ENCODE peak calls at places on chromosomes 4 and X, in nine cellular contexts. One of them, this sample, is unnamed.

GRCh38 chrX:31423575-31424284 is 351.9 kb upstream of the FTHL17 start:
- DNase-seq in frontal cortex: peak
- DNase-seq in pons: peak
- DNase-seq in WTC11: peak
- DNase-seq in left ventricle myocardium superior: peak
- DNase-seq in naive thymus-derived CD4-positive, alpha-beta T cell: no peak
- DNase-seq in mesendoderm: peak
- DNase-seq in A549: peak
- DNase-seq in NCI-H774: no peak
- DNase-seq in this sample: peak

GRCh38 chr4:10687526-10687925 is 3.0 kb upstream of the CLNK start:
- DNase-seq in frontal cortex: no peak
- DNase-seq in pons: no peak
- DNase-seq in WTC11: no peak
- DNase-seq in left ventricle myocardium superior: no peak
- DNase-seq in naive thymus-derived CD4-positive, alpha-beta T cell: no peak
- DNase-seq in mesendoderm: peak
- DNase-seq in A549: no peak
- DNase-seq in NCI-H774: no peak
- DNase-seq in this sample: no peak

GRCh38 chrX:23952984-23953907 is 45.4 kb downstream of the CXorf58 start:
- DNase-seq in frontal cortex: peak
- DNase-seq in pons: peak
- DNase-seq in WTC11: peak
- DNase-seq in left ventricle myocardium superior: no peak
- DNase-seq in naive thymus-derived CD4-positive, alpha-beta T cell: peak
- DNase-seq in mesendoderm: peak
- DNase-seq in A549: no peak
- DNase-seq in NCI-H774: no peak
- DNase-seq in this sample: peak

GRCh38 chrX:132101206-132101605 is 26.6 kb downstream of the FRMD7 start:
- DNase-seq in frontal cortex: no peak
- DNase-seq in pons: no peak
- DNase-seq in WTC11: no peak
- DNase-seq in left ventricle myocardium superior: no peak
- DNase-seq in naive thymus-derived CD4-positive, alpha-beta T cell: no peak
- DNase-seq in mesendoderm: no peak
- DNase-seq in A549: no peak
- DNase-seq in NCI-H774: no peak
- DNase-seq in this sample: no peak

GRCh38 chrX:18929775-18930174 is 54.1 kb downstream of the PHKA2 start:
- DNase-seq in frontal cortex: no peak
- DNase-seq in pons: no peak
- DNase-seq in WTC11: no peak
- DNase-seq in left ventricle myocardium superior: no peak
- DNase-seq in naive thymus-derived CD4-positive, alpha-beta T cell: no peak
- DNase-seq in mesendoderm: no peak
- DNase-seq in A549: no peak
- DNase-seq in NCI-H774: no peak
- DNase-seq in this sample: no peak

GRCh38 chr4:185256444-185256843 is 47.0 kb downstream of the SNX25 start:
- DNase-seq in frontal cortex: no peak
- DNase-seq in pons: no peak
- DNase-seq in WTC11: no peak
- DNase-seq in left ventricle myocardium superior: no peak
- DNase-seq in naive thymus-derived CD4-positive, alpha-beta T cell: no peak
- DNase-seq in mesendoderm: peak
- DNase-seq in A549: no peak
- DNase-seq in NCI-H774: no peak
- DNase-seq in this sample: no peak

GRCh38 chr4:48065587-48066052 is 49.0 kb downstream of the NIPAL1 start:
- DNase-seq in frontal cortex: no peak
- DNase-seq in pons: no peak
- DNase-seq in WTC11: no peak
- DNase-seq in left ventricle myocardium superior: no peak
- DNase-seq in naive thymus-derived CD4-positive, alpha-beta T cell: no peak
- DNase-seq in mesendoderm: no peak
- DNase-seq in A549: no peak
- DNase-seq in NCI-H774: no peak
- DNase-seq in this sample: no peak

GRCh38 chr4:4524364-4524763 is 17.5 kb downstream of the STX18 start:
- DNase-seq in frontal cortex: no peak
- DNase-seq in pons: no peak
- DNase-seq in WTC11: peak
- DNase-seq in left ventricle myocardium superior: no peak
- DNase-seq in naive thymus-derived CD4-positive, alpha-beta T cell: peak
- DNase-seq in mesendoderm: peak
- DNase-seq in A549: no peak
- DNase-seq in NCI-H774: no peak
- DNase-seq in this sample: no peak

GRCh38 chr4:113548303-113548702 is 213.2 kb downstream of the CAMK2D start:
- DNase-seq in frontal cortex: no peak
- DNase-seq in pons: no peak
- DNase-seq in WTC11: no peak
- DNase-seq in left ventricle myocardium superior: no peak
- DNase-seq in naive thymus-derived CD4-positive, alpha-beta T cell: no peak
- DNase-seq in mesendoderm: no peak
- DNase-seq in A549: no peak
- DNase-seq in NCI-H774: no peak
- DNase-seq in this sample: no peak

GRCh38 chr4:37073226-37073840 is 171.2 kb upstream of the NWD2 start:
- DNase-seq in frontal cortex: no peak
- DNase-seq in pons: no peak
- DNase-seq in WTC11: no peak
- DNase-seq in left ventricle myocardium superior: no peak
- DNase-seq in naive thymus-derived CD4-positive, alpha-beta T cell: no peak
- DNase-seq in mesendoderm: no peak
- DNase-seq in A549: no peak
- DNase-seq in NCI-H774: no peak
- DNase-seq in this sample: no peak

GRCh38 chr4:147829401-147830101 is 97.7 kb downstream of the ARHGAP10 start:
- DNase-seq in frontal cortex: no peak
- DNase-seq in pons: no peak
- DNase-seq in WTC11: no peak
- DNase-seq in left ventricle myocardium superior: peak
- DNase-seq in naive thymus-derived CD4-positive, alpha-beta T cell: no peak
- DNase-seq in mesendoderm: no peak
- DNase-seq in A549: no peak
- DNase-seq in NCI-H774: no peak
- DNase-seq in this sample: no peak

GRCh38 chrX:39915596-39915995 is 182.2 kb downstream of the BCOR start:
- DNase-seq in frontal cortex: no peak
- DNase-seq in pons: no peak
- DNase-seq in WTC11: no peak
- DNase-seq in left ventricle myocardium superior: no peak
- DNase-seq in naive thymus-derived CD4-positive, alpha-beta T cell: no peak
- DNase-seq in mesendoderm: no peak
- DNase-seq in A549: no peak
- DNase-seq in NCI-H774: no peak
- DNase-seq in this sample: no peak

GRCh38 chrX:134484039-134484438 is 24.1 kb downstream of the HPRT1 start:
- DNase-seq in frontal cortex: no peak
- DNase-seq in pons: peak
- DNase-seq in WTC11: no peak
- DNase-seq in left ventricle myocardium superior: no peak
- DNase-seq in naive thymus-derived CD4-positive, alpha-beta T cell: no peak
- DNase-seq in mesendoderm: peak
- DNase-seq in A549: peak
- DNase-seq in NCI-H774: peak
- DNase-seq in this sample: peak

GRCh38 chr4:147730333-147730732 is 1.6 kb upstream of the ARHGAP10 start:
- DNase-seq in frontal cortex: no peak
- DNase-seq in pons: no peak
- DNase-seq in WTC11: no peak
- DNase-seq in left ventricle myocardium superior: no peak
- DNase-seq in naive thymus-derived CD4-positive, alpha-beta T cell: no peak
- DNase-seq in mesendoderm: no peak
- DNase-seq in A549: no peak
- DNase-seq in NCI-H774: no peak
- DNase-seq in this sample: no peak

GRCh38 chr4:81747242-81747930 is 275.7 kb upstream of the RASGEF1B start:
- DNase-seq in frontal cortex: peak
- DNase-seq in pons: peak
- DNase-seq in WTC11: no peak
- DNase-seq in left ventricle myocardium superior: no peak
- DNase-seq in naive thymus-derived CD4-positive, alpha-beta T cell: no peak
- DNase-seq in mesendoderm: no peak
- DNase-seq in A549: no peak
- DNase-seq in NCI-H774: no peak
- DNase-seq in this sample: peak

GRCh38 chrX:115642895-115643530 is 82.0 kb downstream of the PLS3 start:
- DNase-seq in frontal cortex: peak
- DNase-seq in pons: peak
- DNase-seq in WTC11: peak
- DNase-seq in left ventricle myocardium superior: no peak
- DNase-seq in naive thymus-derived CD4-positive, alpha-beta T cell: peak
- DNase-seq in mesendoderm: peak
- DNase-seq in A549: peak
- DNase-seq in NCI-H774: peak
- DNase-seq in this sample: peak

GRCh38 chrX:17703201-17703600 is 34.1 kb upstream of the SCML1 start:
- DNase-seq in frontal cortex: no peak
- DNase-seq in pons: no peak
- DNase-seq in WTC11: no peak
- DNase-seq in left ventricle myocardium superior: no peak
- DNase-seq in naive thymus-derived CD4-positive, alpha-beta T cell: no peak
- DNase-seq in mesendoderm: no peak
- DNase-seq in A549: no peak
- DNase-seq in NCI-H774: no peak
- DNase-seq in this sample: no peak

GRCh38 chr4:106763044-106763443 is 273.1 kb downstream of the DKK2 start:
- DNase-seq in frontal cortex: no peak
- DNase-seq in pons: peak
- DNase-seq in WTC11: no peak
- DNase-seq in left ventricle myocardium superior: no peak
- DNase-seq in naive thymus-derived CD4-positive, alpha-beta T cell: no peak
- DNase-seq in mesendoderm: peak
- DNase-seq in A549: no peak
- DNase-seq in NCI-H774: no peak
- DNase-seq in this sample: peak

GRCh38 chr4:48047421-48047844 is 30.9 kb downstream of the NIPAL1 start:
- DNase-seq in frontal cortex: no peak
- DNase-seq in pons: peak
- DNase-seq in WTC11: no peak
- DNase-seq in left ventricle myocardium superior: no peak
- DNase-seq in naive thymus-derived CD4-positive, alpha-beta T cell: peak
- DNase-seq in mesendoderm: no peak
- DNase-seq in A549: no peak
- DNase-seq in NCI-H774: no peak
- DNase-seq in this sample: peak

GRCh38 chr4:158169516-158169915 is 3.3 kb downstream of the GASK1B start:
- DNase-seq in frontal cortex: no peak
- DNase-seq in pons: no peak
- DNase-seq in WTC11: no peak
- DNase-seq in left ventricle myocardium superior: no peak
- DNase-seq in naive thymus-derived CD4-positive, alpha-beta T cell: no peak
- DNase-seq in mesendoderm: no peak
- DNase-seq in A549: no peak
- DNase-seq in NCI-H774: no peak
- DNase-seq in this sample: no peak

GRCh38 chrX:148593987-148594386 is 93.6 kb downstream of the AFF2 start:
- DNase-seq in frontal cortex: no peak
- DNase-seq in pons: no peak
- DNase-seq in WTC11: no peak
- DNase-seq in left ventricle myocardium superior: no peak
- DNase-seq in naive thymus-derived CD4-positive, alpha-beta T cell: no peak
- DNase-seq in mesendoderm: no peak
- DNase-seq in A549: no peak
- DNase-seq in NCI-H774: no peak
- DNase-seq in this sample: no peak

GRCh38 chr4:11596989-11597388 is 168.3 kb upstream of the HS3ST1 start:
- DNase-seq in frontal cortex: no peak
- DNase-seq in pons: no peak
- DNase-seq in WTC11: no peak
- DNase-seq in left ventricle myocardium superior: no peak
- DNase-seq in naive thymus-derived CD4-positive, alpha-beta T cell: no peak
- DNase-seq in mesendoderm: no peak
- DNase-seq in A549: no peak
- DNase-seq in NCI-H774: no peak
- DNase-seq in this sample: no peak

GRCh38 chrX:65690057-65690855 is 22.8 kb downstream of the MSN start:
- DNase-seq in frontal cortex: no peak
- DNase-seq in pons: no peak
- DNase-seq in WTC11: no peak
- DNase-seq in left ventricle myocardium superior: no peak
- DNase-seq in naive thymus-derived CD4-positive, alpha-beta T cell: no peak
- DNase-seq in mesendoderm: no peak
- DNase-seq in A549: no peak
- DNase-seq in NCI-H774: no peak
- DNase-seq in this sample: peak

GRCh38 chr4:93396274-93396673 is 432.3 kb upstream of the ATOH1 start:
- DNase-seq in frontal cortex: no peak
- DNase-seq in pons: no peak
- DNase-seq in WTC11: no peak
- DNase-seq in left ventricle myocardium superior: no peak
- DNase-seq in naive thymus-derived CD4-positive, alpha-beta T cell: no peak
- DNase-seq in mesendoderm: peak
- DNase-seq in A549: no peak
- DNase-seq in NCI-H774: no peak
- DNase-seq in this sample: no peak

GRCh38 chr4:81471361-81472248 is at the start of gene RASGEF1B:
- DNase-seq in frontal cortex: peak
- DNase-seq in pons: peak
- DNase-seq in WTC11: peak
- DNase-seq in left ventricle myocardium superior: peak
- DNase-seq in naive thymus-derived CD4-positive, alpha-beta T cell: peak
- DNase-seq in mesendoderm: peak
- DNase-seq in A549: peak
- DNase-seq in NCI-H774: peak
- DNase-seq in this sample: peak

GRCh38 chr4:127307996-127308395 is 324.8 kb upstream of the INTU start:
- DNase-seq in frontal cortex: no peak
- DNase-seq in pons: no peak
- DNase-seq in WTC11: no peak
- DNase-seq in left ventricle myocardium superior: no peak
- DNase-seq in naive thymus-derived CD4-positive, alpha-beta T cell: no peak
- DNase-seq in mesendoderm: no peak
- DNase-seq in A549: no peak
- DNase-seq in NCI-H774: no peak
- DNase-seq in this sample: no peak

GRCh38 chr4:168839758-168840385 is 170.2 kb downstream of the CBR4 start:
- DNase-seq in frontal cortex: no peak
- DNase-seq in pons: no peak
- DNase-seq in WTC11: no peak
- DNase-seq in left ventricle myocardium superior: no peak
- DNase-seq in naive thymus-derived CD4-positive, alpha-beta T cell: no peak
- DNase-seq in mesendoderm: no peak
- DNase-seq in A549: no peak
- DNase-seq in NCI-H774: no peak
- DNase-seq in this sample: no peak

GRCh38 chrX:31297881-31298280 is 226.0 kb upstream of the FTHL17 start:
- DNase-seq in frontal cortex: no peak
- DNase-seq in pons: no peak
- DNase-seq in WTC11: no peak
- DNase-seq in left ventricle myocardium superior: no peak
- DNase-seq in naive thymus-derived CD4-positive, alpha-beta T cell: no peak
- DNase-seq in mesendoderm: no peak
- DNase-seq in A549: no peak
- DNase-seq in NCI-H774: no peak
- DNase-seq in this sample: no peak

GRCh38 chr4:130044788-130045531 is 949.0 kb downstream of the C4orf33 start:
- DNase-seq in frontal cortex: no peak
- DNase-seq in pons: no peak
- DNase-seq in WTC11: no peak
- DNase-seq in left ventricle myocardium superior: no peak
- DNase-seq in naive thymus-derived CD4-positive, alpha-beta T cell: no peak
- DNase-seq in mesendoderm: no peak
- DNase-seq in A549: no peak
- DNase-seq in NCI-H774: no peak
- DNase-seq in this sample: no peak

GRCh38 chrX:30570505-30570904 is 7.1 kb downstream of the TASL start:
- DNase-seq in frontal cortex: peak
- DNase-seq in pons: no peak
- DNase-seq in WTC11: no peak
- DNase-seq in left ventricle myocardium superior: no peak
- DNase-seq in naive thymus-derived CD4-positive, alpha-beta T cell: no peak
- DNase-seq in mesendoderm: no peak
- DNase-seq in A549: no peak
- DNase-seq in NCI-H774: peak
- DNase-seq in this sample: no peak

GRCh38 chr4:185004562-185005208 is 13.6 kb upstream of the HELT start:
- DNase-seq in frontal cortex: no peak
- DNase-seq in pons: peak
- DNase-seq in WTC11: peak
- DNase-seq in left ventricle myocardium superior: peak
- DNase-seq in naive thymus-derived CD4-positive, alpha-beta T cell: no peak
- DNase-seq in mesendoderm: peak
- DNase-seq in A549: no peak
- DNase-seq in NCI-H774: no peak
- DNase-seq in this sample: peak

This sample was measured in Ammon's horn.